ENCODE peak calls at places on chromosomes 3 and 15, in seven cellular contexts. I is skeletal muscle cell, R is astrocyte of the spinal cord, K is IMR-90, B is AG04450, Q is foreskin fibroblast, L is tibial artery. A is an unnamed sample.
A peak's percentile ranks its signal among the peaks of the same experiment; 100 is the strongest.

GRCh38 chr3:133476971-133477375 is 77.1 kb downstream of the BFSP2 start:
- DNase-seq in B (no peak), L (no peak), Q (no peak), R (no peak), I (no peak), K (no peak), A (no peak)

GRCh38 chr3:63343674-63344073 is 65.6 kb downstream of the SYNPR start:
- DNase-seq in Q (peak; percentile 99), L (peak; percentile 67), K (peak; percentile 92), I (peak; percentile 97), B (peak; percentile 69), R (peak; percentile 98), A (peak; percentile 98)

GRCh38 chr3:12308517-12308916 is 19.6 kb downstream of the PPARG start:
- DNase-seq in I (peak; percentile 62), L (no peak), Q (peak; percentile 79), R (peak; percentile 91), K (peak; percentile 93), B (peak; percentile 67), A (peak; percentile 95)

GRCh38 chr15:70421197-70421482 is 323.4 kb upstream of the TLE3 start:
- DNase-seq in K (no peak), I (no peak), L (no peak), Q (no peak), R (no peak), B (no peak), A (no peak)

GRCh38 chr3:101850327-101851048 is 1.2 kb downstream of the NFKBIZ start:
- DNase-seq in K (peak; percentile 81), L (no peak), R (peak; percentile 80), I (peak; percentile 56), Q (no peak), B (no peak), A (peak; percentile 88)

GRCh38 chr3:164641071-164641470 is 437.2 kb downstream of the SI start:
- DNase-seq in K (no peak), R (no peak), Q (no peak), I (no peak), B (no peak), L (no peak), A (peak; percentile 6)

GRCh38 chr3:101574388-101575156 is 592 bp downstream of the PCNP start:
- DNase-seq in I (no peak), L (peak; percentile 68), B (no peak), R (peak; percentile 59), Q (peak; percentile 26), K (peak; percentile 62), A (peak; percentile 58)

GRCh38 chr3:29426302-29427226 is 145.7 kb downstream of the RBMS3 start:
- DNase-seq in Q (no peak), I (no peak), R (no peak), K (no peak), B (no peak), L (no peak), A (peak; percentile 28)

GRCh38 chr3:8743911-8744310 is 10.3 kb downstream of the CAV3 start:
- DNase-seq in R (no peak), I (no peak), Q (no peak), B (no peak), L (peak; percentile 7), K (no peak), A (no peak)

GRCh38 chr15:96345560-96346389 is 15.3 kb downstream of the NR2F2 start:
- DNase-seq in R (peak; percentile 84), B (no peak), Q (peak; percentile 68), I (no peak), K (peak; percentile 83), L (peak; percentile 96), A (peak; percentile 85)

GRCh38 chr3:158718490-158719170 is 13.6 kb downstream of the RARRES1 start:
- DNase-seq in B (peak; percentile 58), L (no peak), Q (peak; percentile 90), R (peak; percentile 98), I (peak; percentile 96), K (peak; percentile 94), A (peak; percentile 97)

GRCh38 chr15:30984118-30984517 is 7.3 kb downstream of the MTMR10 start:
- DNase-seq in R (no peak), K (no peak), B (no peak), I (no peak), Q (no peak), L (no peak), A (peak; percentile 28)
- H3K4me3 ChIP-seq in R (no peak overlapping the region), K (no peak overlapping the region), B (no peak overlapping the region), I (no peak overlapping the region), Q (no peak overlapping the region), L (no peak overlapping the region), A (no peak overlapping the region)

DNA sequence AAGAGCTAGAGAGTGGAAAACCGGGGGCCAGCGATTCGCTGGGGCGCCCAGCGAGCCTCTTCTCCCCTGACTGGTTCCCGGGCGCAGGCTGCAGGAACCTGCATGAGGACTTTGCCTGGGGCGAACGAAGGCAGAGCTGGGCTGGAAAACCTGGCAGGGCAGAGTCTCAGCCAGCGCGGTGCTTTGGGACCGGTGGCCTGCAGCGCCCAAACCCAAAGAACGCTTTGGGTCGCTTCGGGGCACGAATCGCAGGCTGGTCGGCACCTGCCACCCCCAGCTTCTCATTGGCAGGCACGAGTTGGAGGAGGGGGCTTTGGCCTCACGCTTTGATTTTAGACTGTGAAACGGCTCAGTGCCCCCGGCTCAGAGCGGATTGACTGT is 3.0 kb downstream of the ONECUT1 start:
- DNase-seq in I (no peak), B (no peak), K (no peak), R (no peak), Q (no peak), L (no peak), A (no peak)
- H3K4me3 ChIP-seq in I (no peak overlapping the region), B (no peak overlapping the region), K (no peak overlapping the region), R (no peak overlapping the region), Q (no peak overlapping the region), L (no peak overlapping the region), A (no peak overlapping the region)

DNA sequence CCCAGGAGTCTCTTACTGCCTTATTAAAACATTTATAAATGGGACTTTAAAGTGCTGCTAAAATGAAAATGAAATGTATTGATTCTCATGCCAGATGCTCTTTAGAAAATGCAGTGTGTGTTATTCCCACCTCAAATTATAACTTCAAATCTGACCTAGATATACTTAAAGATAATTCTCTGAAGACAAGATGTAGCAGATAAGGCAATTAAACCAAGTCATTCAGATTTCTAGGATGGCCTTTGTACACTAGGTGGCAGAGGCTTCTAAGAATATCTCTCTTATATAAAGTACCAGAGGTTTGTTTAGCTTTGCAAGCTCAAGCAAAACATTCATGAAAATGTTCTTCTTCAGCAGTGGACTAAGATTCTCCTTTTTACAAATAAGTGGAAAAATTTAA is 26.9 kb upstream of the GOLGA8B start:
- DNase-seq in B (no peak), K (peak; percentile 38), I (no peak), Q (no peak), L (no peak), R (no peak), A (peak; percentile 53)
- H3K4me3 ChIP-seq in B (no peak overlapping the region), K (no peak overlapping the region), I (no peak overlapping the region), Q (no peak overlapping the region), L (no peak overlapping the region), R (no peak overlapping the region), A (no peak overlapping the region)

DNA sequence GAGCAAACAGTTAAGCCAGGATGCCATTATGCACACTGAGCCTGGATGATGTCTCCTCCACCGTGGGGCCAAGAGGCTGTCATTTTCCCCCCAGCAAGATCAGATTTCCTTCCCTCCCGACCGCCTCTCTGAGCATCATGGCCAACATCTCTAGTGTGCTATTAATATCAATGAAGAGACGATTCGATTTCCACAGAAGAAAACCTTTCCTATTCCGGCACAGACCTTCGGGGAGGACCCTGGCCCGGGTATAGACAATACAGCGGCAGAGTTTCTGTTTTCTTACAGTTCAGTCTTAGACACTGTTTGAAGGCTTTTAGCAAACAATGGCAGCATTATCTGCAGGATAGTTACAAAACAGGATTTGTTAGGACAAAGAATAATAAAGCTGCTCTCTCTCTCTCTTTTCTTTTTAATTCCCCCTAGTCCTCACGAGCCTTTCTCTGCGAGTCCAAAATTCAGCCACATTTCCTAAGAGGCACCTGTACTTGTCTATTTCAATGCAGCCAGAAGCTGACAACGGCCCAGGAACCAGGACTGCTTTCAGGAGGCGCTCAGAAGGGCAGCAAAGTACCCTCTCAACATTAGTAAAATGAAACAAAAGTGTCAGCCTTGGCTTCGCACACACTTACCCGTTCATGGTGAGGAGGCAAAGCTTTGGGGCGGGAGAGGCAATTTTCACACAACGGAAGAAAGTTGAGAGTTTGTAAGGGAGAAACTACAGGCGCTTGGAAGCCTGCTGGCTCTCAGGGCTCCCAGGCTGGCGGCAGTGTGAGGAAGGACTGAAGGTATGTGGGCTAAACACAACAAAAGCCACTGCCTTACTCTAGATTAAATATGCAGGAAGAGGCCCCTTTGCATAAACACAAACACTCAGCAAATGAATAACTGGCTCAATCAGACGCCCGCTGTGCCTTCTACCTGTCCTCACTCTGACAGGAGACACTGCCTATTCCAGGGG is 278.0 kb downstream of the FOXP1 start:
- DNase-seq in B (no peak), L (no peak), Q (no peak), K (peak; percentile 57), R (peak; percentile 62), I (no peak), A (peak; percentile 59)
- H3K4me3 ChIP-seq in B (peak overlapping the region; percentile 52), L (peak overlapping the region; percentile 38), Q (no peak overlapping the region), K (peak overlapping the region; percentile 28), R (peak overlapping the region; percentile 38), I (peak overlapping the region; percentile 26), A (peak overlapping the region; percentile 48)

GRCh38 chr15:59997070-59997701 is 6.9 kb upstream of the FOXB1 start:
- DNase-seq in Q (no peak), K (no peak), I (no peak), R (no peak), L (no peak), B (no peak), A (no peak)
- H3K4me3 ChIP-seq in Q (no peak overlapping the region), K (no peak overlapping the region), I (no peak overlapping the region), R (no peak overlapping the region), L (no peak overlapping the region), B (no peak overlapping the region), A (no peak overlapping the region)

GRCh38 chr15:74172751-74173544 is 562 bp upstream of the ISLR start:
- DNase-seq in Q (no peak), R (peak; percentile 83), I (no peak), B (no peak), L (peak; percentile 93), K (peak; percentile 39), A (peak; percentile 89)
- H3K4me3 ChIP-seq in Q (no peak overlapping the region), R (no peak overlapping the region), I (no peak overlapping the region), B (no peak overlapping the region), L (peak overlapping the region; percentile 56), K (no peak overlapping the region), A (no peak overlapping the region)

DNA sequence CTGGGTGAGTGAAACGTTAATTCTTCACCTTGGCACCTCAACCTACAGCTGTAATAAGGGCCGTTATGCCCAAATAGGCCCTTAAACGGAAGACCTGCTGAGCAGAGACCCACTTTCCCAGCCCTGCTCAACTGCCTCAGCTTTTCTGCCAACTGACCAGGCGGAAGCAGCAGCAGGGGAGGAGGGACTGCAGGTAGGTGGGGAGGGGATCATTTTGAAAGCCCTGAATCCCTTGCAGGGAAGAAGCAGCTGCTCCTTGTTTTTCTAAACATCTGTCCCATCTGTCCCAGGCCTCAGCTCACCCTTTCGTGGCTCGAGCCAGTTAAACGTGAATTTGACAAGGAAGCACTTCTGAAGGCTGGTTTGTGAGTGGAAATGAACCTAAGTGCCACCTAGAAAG is 979 bp upstream of the CMC1 start:
- DNase-seq in R (no peak), K (no peak), L (no peak), Q (no peak), I (no peak), B (no peak), A (no peak)
- H3K4me3 ChIP-seq in R (no peak overlapping the region), K (no peak overlapping the region), L (peak overlapping the region; percentile 96), Q (no peak overlapping the region), I (peak overlapping the region; percentile 92), B (no peak overlapping the region), A (no peak overlapping the region)